ENCODE peak calls at places on chromosome 20, in four cellular contexts. One of them, this sample, is unnamed.

GRCh38 chr20:16027710-16028109 is 545.5 kb downstream of the KIF16B start:
- DNase-seq in HCT116: no peak
- DNase-seq in SK-N-SH: no peak
- DNase-seq in HepG2: no peak
- DNase-seq in this sample: peak; percentile 50

GRCh38 chr20:39059036-39059435 is 96.9 kb downstream of the DHX35 start:
- DNase-seq in SK-N-SH: no peak
- DNase-seq in HCT116: no peak
- DNase-seq in HepG2: no peak
- DNase-seq in this sample: no peak

GRCh38 chr20:20731945-20732296 is 19.5 kb upstream of the RALGAPA2 start:
- DNase-seq in SK-N-SH: no peak
- DNase-seq in HCT116: no peak
- DNase-seq in HepG2: no peak
- DNase-seq in this sample: no peak

GRCh38 chr20:14142171-14142570 is 146.9 kb downstream of the MACROD2 start:
- DNase-seq in HepG2: peak; percentile 47
- DNase-seq in HCT116: peak; percentile 29
- DNase-seq in SK-N-SH: peak; percentile 66
- DNase-seq in this sample: no peak

GRCh38 chr20:62133864-62134263 is 9.3 kb downstream of the PSMA7 start:
- DNase-seq in HCT116: no peak
- DNase-seq in HepG2: no peak
- DNase-seq in SK-N-SH: peak; percentile 56
- DNase-seq in this sample: no peak

GRCh38 chr20:63151554-63152321 is 64.2 kb downstream of the YTHDF1 start:
- DNase-seq in SK-N-SH: no peak
- DNase-seq in HepG2: no peak
- DNase-seq in HCT116: no peak
- DNase-seq in this sample: no peak

GRCh38 chr20:62025832-62026563 is 39.7 kb downstream of the TAF4 start:
- DNase-seq in HCT116: no peak
- DNase-seq in SK-N-SH: peak; percentile 58
- DNase-seq in HepG2: peak; percentile 30
- DNase-seq in this sample: no peak

GRCh38 chr20:20702330-20703245 is 9.9 kb downstream of the RALGAPA2 start:
- DNase-seq in SK-N-SH: no peak
- DNase-seq in HCT116: no peak
- DNase-seq in HepG2: no peak
- DNase-seq in this sample: no peak

GRCh38 chr20:34622821-34623451 is 54.0 kb downstream of the PIGU start:
- DNase-seq in HepG2: no peak
- DNase-seq in HCT116: no peak
- DNase-seq in SK-N-SH: no peak
- DNase-seq in this sample: no peak

GRCh38 chr20:32961956-32962517 is 42.2 kb downstream of the SUN5 start:
- DNase-seq in HepG2: no peak
- DNase-seq in SK-N-SH: peak; percentile 3
- DNase-seq in HCT116: no peak
- DNase-seq in this sample: no peak

GRCh38 chr20:10277616-10278015 is 59.0 kb downstream of the SNAP25 start:
- DNase-seq in HepG2: no peak
- DNase-seq in HCT116: no peak
- DNase-seq in SK-N-SH: peak; percentile 27
- DNase-seq in this sample: no peak

GRCh38 chr20:62246872-62247652 is 8.7 kb downstream of the OSBPL2 start:
- DNase-seq in HCT116: no peak
- DNase-seq in HepG2: peak; percentile 34
- DNase-seq in SK-N-SH: no peak
- DNase-seq in this sample: no peak

GRCh38 chr20:58043122-58043865 is 185.2 kb downstream of the ANKRD60 start:
- DNase-seq in SK-N-SH: no peak
- DNase-seq in HCT116: no peak
- DNase-seq in HepG2: no peak
- DNase-seq in this sample: no peak

GRCh38 chr20:3010985-3011723 is 32.3 kb upstream of the GNRH2 start:
- DNase-seq in HCT116: no peak
- DNase-seq in HepG2: no peak
- DNase-seq in SK-N-SH: no peak
- DNase-seq in this sample: no peak

GRCh38 chr20:50868509-50869495 is 62.4 kb downstream of the ADNP start:
- DNase-seq in HCT116: no peak
- DNase-seq in SK-N-SH: no peak
- DNase-seq in HepG2: peak; percentile 82
- DNase-seq in this sample: no peak

GRCh38 chr20:44856847-44857448 is 28.6 kb upstream of the YWHAB start:
- DNase-seq in HCT116: no peak
- DNase-seq in SK-N-SH: no peak
- DNase-seq in HepG2: no peak
- DNase-seq in this sample: no peak

GRCh38 chr20:31760457-31761240 is 21.6 kb downstream of the TPX2 start:
- DNase-seq in HCT116: no peak
- DNase-seq in HepG2: no peak
- DNase-seq in SK-N-SH: no peak
- DNase-seq in this sample: no peak

GRCh38 chr20:43954704-43955243 is 40.1 kb downstream of the TOX2 start:
- DNase-seq in HCT116: no peak
- DNase-seq in SK-N-SH: no peak
- DNase-seq in HepG2: no peak
- DNase-seq in this sample: no peak

GRCh38 chr20:32583581-32584045 is 1.5 kb downstream of the NOL4L start:
- DNase-seq in HCT116: no peak
- DNase-seq in HepG2: no peak
- DNase-seq in SK-N-SH: no peak
- DNase-seq in this sample: no peak

GRCh38 chr20:5118220-5119142 is 1.3 kb downstream of the PCNA start:
- DNase-seq in HepG2: no peak
- DNase-seq in SK-N-SH: no peak
- DNase-seq in HCT116: no peak
- DNase-seq in this sample: no peak

GRCh38 chr20:32263398-32263954 is 14.0 kb upstream of the KIF3B start:
- DNase-seq in HCT116: no peak
- DNase-seq in HepG2: peak; percentile 62
- DNase-seq in SK-N-SH: no peak
- DNase-seq in this sample: no peak

GRCh38 chr20:13877789-13878188 is 93.0 kb downstream of the NDUFAF5 start:
- DNase-seq in SK-N-SH: no peak
- DNase-seq in HCT116: no peak
- DNase-seq in HepG2: no peak
- DNase-seq in this sample: no peak

GRCh38 chr20:56422131-56422823 is 10.2 kb downstream of the CASS4 start:
- DNase-seq in SK-N-SH: no peak
- DNase-seq in HepG2: peak; percentile 81
- DNase-seq in HCT116: peak; percentile 38
- DNase-seq in this sample: no peak

DNA sequence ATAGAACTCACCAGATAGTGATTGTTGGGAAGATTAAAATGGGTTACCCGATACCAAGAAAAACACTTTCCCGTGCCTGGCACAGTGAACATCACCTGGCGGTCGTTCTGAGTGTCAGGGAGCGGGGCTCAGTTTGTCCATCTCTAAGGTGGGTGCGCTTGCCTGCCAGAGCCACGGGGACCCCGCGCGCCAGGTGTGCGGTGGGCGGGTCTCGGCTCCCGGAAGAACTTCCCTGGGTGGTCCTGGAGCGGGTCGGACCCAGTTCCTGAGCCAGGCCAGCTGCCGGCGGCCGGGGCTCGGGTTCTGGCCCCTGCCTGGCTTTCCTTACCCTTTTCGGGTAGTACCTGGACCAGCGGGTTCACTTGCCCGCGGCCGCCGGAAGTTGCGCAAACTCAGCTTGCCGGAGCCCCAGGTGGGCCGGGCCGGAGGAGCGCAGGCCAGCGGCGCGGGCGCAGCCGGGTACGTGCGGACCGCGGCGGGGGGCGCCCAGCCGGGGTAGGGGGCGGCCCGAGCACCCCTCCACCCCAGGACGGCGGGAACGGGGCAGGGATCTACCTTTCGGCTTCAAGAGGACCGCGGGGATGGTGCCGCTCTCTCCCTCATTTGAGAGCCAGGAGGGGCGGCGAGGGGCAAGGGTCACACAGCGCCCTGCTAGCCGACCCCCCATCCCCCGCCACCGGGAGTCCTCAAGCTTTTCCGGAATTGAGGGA is 7.5 kb downstream of the FAM110A start:
- DNase-seq in HepG2: peak; percentile 33
- DNase-seq in HCT116: no peak
- DNase-seq in SK-N-SH: no peak
- DNase-seq in this sample: no peak
- H3K9ac ChIP-seq in HepG2: peak overlapping the region; percentile 35
- H3K9ac ChIP-seq in HCT116: peak overlapping the region; percentile 79
- H3K9ac ChIP-seq in SK-N-SH: no peak overlapping the region
- H3K9ac ChIP-seq in this sample: no peak overlapping the region

GRCh38 chr20:18587665-18588553 is at the start of gene DTD1:
- DNase-seq in HepG2: peak; percentile 84
- DNase-seq in HCT116: peak; percentile 83
- DNase-seq in SK-N-SH: peak; percentile 96
- DNase-seq in this sample: no peak
- TF ChIP-seq POLR2AphosphoS5 in HepG2: peak; percentile 24
- TF ChIP-seq POLR2AphosphoS5 in HCT116: peak; percentile 85
- TF ChIP-seq POLR2AphosphoS5 in SK-N-SH: peak; percentile 60
- TF ChIP-seq POLR2AphosphoS5 in this sample: no peak

GRCh38 chr20:64026-64603 is 23.4 kb upstream of the DEFB125 start:
- DNase-seq in HCT116: no peak
- DNase-seq in SK-N-SH: no peak
- DNase-seq in HepG2: no peak
- DNase-seq in this sample: no peak
- H3K9me3 ChIP-seq in HCT116: peaks cover 20% of the 10 kb centered on the region
- H3K9me3 ChIP-seq in SK-N-SH: no peaks in the 10 kb centered on the region
- H3K9me3 ChIP-seq in HepG2: peaks cover 68% of the 10 kb centered on the region
- H3K9me3 ChIP-seq in this sample: no peaks in the 10 kb centered on the region

GRCh38 chr20:41314386-41314785 is 3.1 kb downstream of the ZHX3 start:
- DNase-seq in SK-N-SH: no peak
- DNase-seq in HCT116: no peak
- DNase-seq in HepG2: no peak
- DNase-seq in this sample: no peak

GRCh38 chr20:41318271-41318649 is 729 bp upstream of the ZHX3 start:
- DNase-seq in SK-N-SH: no peak
- DNase-seq in HepG2: peak; percentile 39
- DNase-seq in HCT116: no peak
- DNase-seq in this sample: no peak

GRCh38 chr20:41316602-41317535 is 662 bp downstream of the ZHX3 start:
- DNase-seq in HCT116: no peak
- DNase-seq in SK-N-SH: peak; percentile 94
- DNase-seq in HepG2: peak; percentile 58
- DNase-seq in this sample: no peak

GRCh38 chr20:41317536-41318270 is at the start of gene ZHX3:
- DNase-seq in HepG2: peak; percentile 96
- DNase-seq in HCT116: peak; percentile 85
- DNase-seq in SK-N-SH: peak; percentile 100
- DNase-seq in this sample: peak; percentile 26

DNA sequence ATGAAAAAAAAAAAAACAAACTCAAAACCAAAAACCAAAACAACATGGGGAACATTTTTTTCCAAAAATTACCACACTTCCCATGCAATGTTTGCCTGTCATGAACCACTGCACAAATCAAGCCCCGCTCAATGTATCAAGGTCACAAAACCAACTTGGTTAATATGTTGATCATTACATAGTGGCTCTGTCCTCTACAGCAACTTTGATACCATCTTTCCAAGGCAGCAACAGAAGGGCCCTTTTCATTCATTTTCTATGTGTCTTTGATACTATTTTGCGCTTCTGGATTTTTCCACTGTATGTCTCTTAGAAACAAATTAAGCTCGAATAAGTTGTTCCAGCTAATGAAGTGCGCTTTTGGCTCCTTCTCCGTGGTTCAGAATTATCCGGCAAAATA is 1.5 kb downstream of the ZHX3 start:
- DNase-seq in SK-N-SH: no peak
- DNase-seq in HepG2: peak; percentile 46
- DNase-seq in HCT116: no peak
- DNase-seq in this sample: no peak
- H3K9ac ChIP-seq in SK-N-SH: peak overlapping the region; percentile 88
- H3K9ac ChIP-seq in HepG2: peak overlapping the region; percentile 72
- H3K9ac ChIP-seq in HCT116: peak overlapping the region; percentile 56
- H3K9ac ChIP-seq in this sample: peak overlapping the region; percentile 82

GRCh38 chr20:48685300-48685699 is 142.5 kb downstream of the PREX1 start:
- DNase-seq in SK-N-SH: no peak
- DNase-seq in HCT116: no peak
- DNase-seq in HepG2: no peak
- DNase-seq in this sample: no peak

GRCh38 chr20:48682529-48683385 is 145.0 kb downstream of the PREX1 start:
- DNase-seq in HCT116: no peak
- DNase-seq in HepG2: peak; percentile 60
- DNase-seq in SK-N-SH: peak; percentile 93
- DNase-seq in this sample: peak; percentile 73

GRCh38 chr20:48683467-48684175 is 144.2 kb downstream of the PREX1 start:
- DNase-seq in SK-N-SH: no peak
- DNase-seq in HepG2: no peak
- DNase-seq in HCT116: no peak
- DNase-seq in this sample: no peak

GRCh38 chr20:48686238-48687096 is 141.3 kb downstream of the PREX1 start:
- DNase-seq in SK-N-SH: peak; percentile 53
- DNase-seq in HCT116: no peak
- DNase-seq in HepG2: no peak
- DNase-seq in this sample: no peak

GRCh38 chr20:48684501-48685041 is 143.2 kb downstream of the PREX1 start:
- DNase-seq in HCT116: no peak
- DNase-seq in HepG2: no peak
- DNase-seq in SK-N-SH: no peak
- DNase-seq in this sample: no peak
- TF ChIP-seq POLR2AphosphoS5 in HCT116: no peak
- TF ChIP-seq POLR2AphosphoS5 in HepG2: no peak
- TF ChIP-seq POLR2AphosphoS5 in SK-N-SH: no peak
- TF ChIP-seq POLR2AphosphoS5 in this sample: no peak

This sample was measured in SK-N-MC.